ENCODE peak calls at places on chromosomes 2 and 18, in six cellular contexts. One of them, this sample, is unnamed.

GRCh38 chr2:178513876-178514275 is 33.6 kb downstream of the PLEKHA3 start:
- DNase-seq in activated CD8-positive, alpha-beta T cell treated with anti-CD3 and anti-CD28 coated beads for 36 hours: no peak
- DNase-seq in tibial nerve: no peak
- DNase-seq in OCI-LY7: no peak
- DNase-seq in coronary artery: no peak
- DNase-seq in GM20000: no peak
- DNase-seq in this sample: no peak

GRCh38 chr2:237625777-237626176 is 1.6 kb upstream of the LRRFIP1 start:
- DNase-seq in OCI-LY7: peak; percentile 23
- DNase-seq in GM20000: no peak
- DNase-seq in tibial nerve: no peak
- DNase-seq in activated CD8-positive, alpha-beta T cell treated with anti-CD3 and anti-CD28 coated beads for 36 hours: no peak
- DNase-seq in coronary artery: no peak
- DNase-seq in this sample: no peak

GRCh38 chr2:136129601-136130000 is 11.7 kb upstream of the CXCR4 start:
- DNase-seq in GM20000: no peak
- DNase-seq in activated CD8-positive, alpha-beta T cell treated with anti-CD3 and anti-CD28 coated beads for 36 hours: peak; percentile 54
- DNase-seq in coronary artery: no peak
- DNase-seq in OCI-LY7: peak; percentile 80
- DNase-seq in tibial nerve: no peak
- DNase-seq in this sample: no peak

GRCh38 chr2:65377556-65378307 is 54.7 kb downstream of the SPRED2 start:
- DNase-seq in tibial nerve: no peak
- DNase-seq in GM20000: no peak
- DNase-seq in coronary artery: no peak
- DNase-seq in OCI-LY7: no peak
- DNase-seq in activated CD8-positive, alpha-beta T cell treated with anti-CD3 and anti-CD28 coated beads for 36 hours: peak; percentile 41
- DNase-seq in this sample: peak; percentile 46

GRCh38 chr2:163682695-163683094 is 53.1 kb downstream of the FIGN start:
- DNase-seq in activated CD8-positive, alpha-beta T cell treated with anti-CD3 and anti-CD28 coated beads for 36 hours: no peak
- DNase-seq in OCI-LY7: no peak
- DNase-seq in GM20000: no peak
- DNase-seq in coronary artery: no peak
- DNase-seq in tibial nerve: no peak
- DNase-seq in this sample: no peak

GRCh38 chr2:99850076-99850710 is 292.2 kb downstream of the AFF3 start:
- DNase-seq in tibial nerve: no peak
- DNase-seq in OCI-LY7: no peak
- DNase-seq in activated CD8-positive, alpha-beta T cell treated with anti-CD3 and anti-CD28 coated beads for 36 hours: no peak
- DNase-seq in GM20000: no peak
- DNase-seq in coronary artery: no peak
- DNase-seq in this sample: peak; percentile 80

GRCh38 chr2:154600931-154601494 is 97.5 kb upstream of the KCNJ3 start:
- DNase-seq in GM20000: no peak
- DNase-seq in coronary artery: no peak
- DNase-seq in activated CD8-positive, alpha-beta T cell treated with anti-CD3 and anti-CD28 coated beads for 36 hours: no peak
- DNase-seq in OCI-LY7: no peak
- DNase-seq in tibial nerve: no peak
- DNase-seq in this sample: peak; percentile 9

GRCh38 chr2:152497481-152498052 is 162.6 kb downstream of the FMNL2 start:
- DNase-seq in coronary artery: no peak
- DNase-seq in tibial nerve: no peak
- DNase-seq in GM20000: peak; percentile 31
- DNase-seq in OCI-LY7: no peak
- DNase-seq in activated CD8-positive, alpha-beta T cell treated with anti-CD3 and anti-CD28 coated beads for 36 hours: no peak
- DNase-seq in this sample: peak; percentile 86

GRCh38 chr2:227462463-227462951 is 9.4 kb upstream of the AGFG1 start:
- DNase-seq in activated CD8-positive, alpha-beta T cell treated with anti-CD3 and anti-CD28 coated beads for 36 hours: peak; percentile 71
- DNase-seq in GM20000: peak; percentile 64
- DNase-seq in tibial nerve: no peak
- DNase-seq in OCI-LY7: no peak
- DNase-seq in coronary artery: no peak
- DNase-seq in this sample: no peak

GRCh38 chr2:33666879-33667278 is 67.8 kb upstream of the FAM98A start:
- DNase-seq in coronary artery: no peak
- DNase-seq in GM20000: no peak
- DNase-seq in activated CD8-positive, alpha-beta T cell treated with anti-CD3 and anti-CD28 coated beads for 36 hours: no peak
- DNase-seq in OCI-LY7: no peak
- DNase-seq in tibial nerve: no peak
- DNase-seq in this sample: no peak
- TF ChIP-seq CTCF in coronary artery: no peak
- TF ChIP-seq CTCF in GM20000: no peak
- TF ChIP-seq CTCF in activated CD8-positive, alpha-beta T cell treated with anti-CD3 and anti-CD28 coated beads for 36 hours: no peak
- TF ChIP-seq CTCF in OCI-LY7: no peak
- TF ChIP-seq CTCF in tibial nerve: no peak
- TF ChIP-seq CTCF in this sample: peak; percentile 40

GRCh38 chr2:181891258-181891965 is at the start of gene ITPRID2:
- DNase-seq in coronary artery: no peak
- DNase-seq in OCI-LY7: peak; percentile 84
- DNase-seq in activated CD8-positive, alpha-beta T cell treated with anti-CD3 and anti-CD28 coated beads for 36 hours: peak; percentile 73
- DNase-seq in GM20000: peak; percentile 98
- DNase-seq in tibial nerve: peak; percentile 69
- DNase-seq in this sample: no peak
- TF ChIP-seq CTCF in coronary artery: no peak
- TF ChIP-seq CTCF in OCI-LY7: no peak
- TF ChIP-seq CTCF in activated CD8-positive, alpha-beta T cell treated with anti-CD3 and anti-CD28 coated beads for 36 hours: no peak
- TF ChIP-seq CTCF in GM20000: no peak
- TF ChIP-seq CTCF in tibial nerve: peak; percentile 70
- TF ChIP-seq CTCF in this sample: no peak

GRCh38 chr18:74598350-74599001 is 806 bp downstream of the ZNF407 start:
- DNase-seq in activated CD8-positive, alpha-beta T cell treated with anti-CD3 and anti-CD28 coated beads for 36 hours: peak; percentile 90
- DNase-seq in GM20000: peak; percentile 65
- DNase-seq in coronary artery: no peak
- DNase-seq in OCI-LY7: peak; percentile 70
- DNase-seq in tibial nerve: peak; percentile 10
- DNase-seq in this sample: no peak
- TF ChIP-seq CTCF in activated CD8-positive, alpha-beta T cell treated with anti-CD3 and anti-CD28 coated beads for 36 hours: peak; percentile 26
- TF ChIP-seq CTCF in GM20000: no peak
- TF ChIP-seq CTCF in coronary artery: no peak
- TF ChIP-seq CTCF in OCI-LY7: no peak
- TF ChIP-seq CTCF in tibial nerve: no peak
- TF ChIP-seq CTCF in this sample: peak; percentile 19

GRCh38 chr2:70870790-70871189 is 35.2 kb upstream of the CD207 start:
- DNase-seq in GM20000: no peak
- DNase-seq in OCI-LY7: no peak
- DNase-seq in coronary artery: no peak
- DNase-seq in tibial nerve: no peak
- DNase-seq in activated CD8-positive, alpha-beta T cell treated with anti-CD3 and anti-CD28 coated beads for 36 hours: no peak
- DNase-seq in this sample: no peak
- TF ChIP-seq CTCF in GM20000: no peak
- TF ChIP-seq CTCF in OCI-LY7: no peak
- TF ChIP-seq CTCF in coronary artery: no peak
- TF ChIP-seq CTCF in tibial nerve: no peak
- TF ChIP-seq CTCF in activated CD8-positive, alpha-beta T cell treated with anti-CD3 and anti-CD28 coated beads for 36 hours: no peak
- TF ChIP-seq CTCF in this sample: no peak

GRCh38 chr2:46610014-46610413 is 130.6 kb downstream of the TMEM247 start:
- DNase-seq in OCI-LY7: no peak
- DNase-seq in GM20000: no peak
- DNase-seq in tibial nerve: no peak
- DNase-seq in activated CD8-positive, alpha-beta T cell treated with anti-CD3 and anti-CD28 coated beads for 36 hours: no peak
- DNase-seq in coronary artery: no peak
- DNase-seq in this sample: no peak

GRCh38 chr2:46612675-46613074 is 133.3 kb downstream of the TMEM247 start:
- DNase-seq in activated CD8-positive, alpha-beta T cell treated with anti-CD3 and anti-CD28 coated beads for 36 hours: no peak
- DNase-seq in OCI-LY7: no peak
- DNase-seq in tibial nerve: no peak
- DNase-seq in GM20000: no peak
- DNase-seq in coronary artery: no peak
- DNase-seq in this sample: no peak

GRCh38 chr2:46621499-46621898 is 142.1 kb downstream of the TMEM247 start:
- DNase-seq in tibial nerve: no peak
- DNase-seq in GM20000: no peak
- DNase-seq in OCI-LY7: no peak
- DNase-seq in coronary artery: no peak
- DNase-seq in activated CD8-positive, alpha-beta T cell treated with anti-CD3 and anti-CD28 coated beads for 36 hours: no peak
- DNase-seq in this sample: no peak

GRCh38 chr2:46615555-46616487 is 136.5 kb downstream of the TMEM247 start:
- DNase-seq in GM20000: peak; percentile 8
- DNase-seq in tibial nerve: no peak
- DNase-seq in coronary artery: no peak
- DNase-seq in OCI-LY7: peak; percentile 50
- DNase-seq in activated CD8-positive, alpha-beta T cell treated with anti-CD3 and anti-CD28 coated beads for 36 hours: peak; percentile 19
- DNase-seq in this sample: no peak
- TF ChIP-seq CTCF in GM20000: no peak
- TF ChIP-seq CTCF in tibial nerve: no peak
- TF ChIP-seq CTCF in coronary artery: no peak
- TF ChIP-seq CTCF in OCI-LY7: peak; percentile 82
- TF ChIP-seq CTCF in activated CD8-positive, alpha-beta T cell treated with anti-CD3 and anti-CD28 coated beads for 36 hours: peak; percentile 12
- TF ChIP-seq CTCF in this sample: peak; percentile 27

GRCh38 chr18:68676913-68677312 is 38.0 kb downstream of the TMX3 start:
- DNase-seq in OCI-LY7: no peak
- DNase-seq in coronary artery: no peak
- DNase-seq in activated CD8-positive, alpha-beta T cell treated with anti-CD3 and anti-CD28 coated beads for 36 hours: no peak
- DNase-seq in tibial nerve: no peak
- DNase-seq in GM20000: no peak
- DNase-seq in this sample: no peak
- TF ChIP-seq CTCF in OCI-LY7: no peak
- TF ChIP-seq CTCF in coronary artery: no peak
- TF ChIP-seq CTCF in activated CD8-positive, alpha-beta T cell treated with anti-CD3 and anti-CD28 coated beads for 36 hours: no peak
- TF ChIP-seq CTCF in tibial nerve: no peak
- TF ChIP-seq CTCF in GM20000: peak; percentile 41
- TF ChIP-seq CTCF in this sample: no peak

GRCh38 chr2:42663106-42663755 is 94.8 kb downstream of the MTA3 start:
- DNase-seq in activated CD8-positive, alpha-beta T cell treated with anti-CD3 and anti-CD28 coated beads for 36 hours: peak; percentile 71
- DNase-seq in GM20000: peak; percentile 75
- DNase-seq in coronary artery: peak; percentile 76
- DNase-seq in tibial nerve: peak; percentile 38
- DNase-seq in OCI-LY7: peak; percentile 83
- DNase-seq in this sample: peak; percentile 29

GRCh38 chr2:42663828-42664227 is 95.4 kb downstream of the MTA3 start:
- DNase-seq in activated CD8-positive, alpha-beta T cell treated with anti-CD3 and anti-CD28 coated beads for 36 hours: no peak
- DNase-seq in OCI-LY7: peak; percentile 13
- DNase-seq in tibial nerve: no peak
- DNase-seq in GM20000: no peak
- DNase-seq in coronary artery: no peak
- DNase-seq in this sample: no peak

GRCh38 chr2:42653908-42654445 is 85.5 kb downstream of the MTA3 start:
- DNase-seq in activated CD8-positive, alpha-beta T cell treated with anti-CD3 and anti-CD28 coated beads for 36 hours: no peak
- DNase-seq in GM20000: no peak
- DNase-seq in coronary artery: no peak
- DNase-seq in tibial nerve: no peak
- DNase-seq in OCI-LY7: no peak
- DNase-seq in this sample: no peak

GRCh38 chr2:42659601-42660000 is 91.2 kb downstream of the MTA3 start:
- DNase-seq in coronary artery: no peak
- DNase-seq in OCI-LY7: no peak
- DNase-seq in activated CD8-positive, alpha-beta T cell treated with anti-CD3 and anti-CD28 coated beads for 36 hours: no peak
- DNase-seq in GM20000: no peak
- DNase-seq in tibial nerve: peak; percentile 11
- DNase-seq in this sample: no peak
- TF ChIP-seq CTCF in coronary artery: no peak
- TF ChIP-seq CTCF in OCI-LY7: no peak
- TF ChIP-seq CTCF in activated CD8-positive, alpha-beta T cell treated with anti-CD3 and anti-CD28 coated beads for 36 hours: no peak
- TF ChIP-seq CTCF in GM20000: no peak
- TF ChIP-seq CTCF in tibial nerve: no peak
- TF ChIP-seq CTCF in this sample: no peak

GRCh38 chr2:165202230-165202629 is 1.6 kb downstream of the SCN3A start:
- DNase-seq in GM20000: no peak
- DNase-seq in tibial nerve: no peak
- DNase-seq in activated CD8-positive, alpha-beta T cell treated with anti-CD3 and anti-CD28 coated beads for 36 hours: no peak
- DNase-seq in coronary artery: no peak
- DNase-seq in OCI-LY7: no peak
- DNase-seq in this sample: peak; percentile 60

GRCh38 chr2:165203689-165204559 is at the start of gene SCN3A:
- DNase-seq in OCI-LY7: peak; percentile 77
- DNase-seq in coronary artery: no peak
- DNase-seq in GM20000: peak; percentile 14
- DNase-seq in tibial nerve: no peak
- DNase-seq in activated CD8-positive, alpha-beta T cell treated with anti-CD3 and anti-CD28 coated beads for 36 hours: peak; percentile 19
- DNase-seq in this sample: no peak

GRCh38 chr2:165214093-165214492 is 10.2 kb upstream of the SCN3A start:
- DNase-seq in GM20000: no peak
- DNase-seq in tibial nerve: no peak
- DNase-seq in activated CD8-positive, alpha-beta T cell treated with anti-CD3 and anti-CD28 coated beads for 36 hours: no peak
- DNase-seq in OCI-LY7: no peak
- DNase-seq in coronary artery: no peak
- DNase-seq in this sample: no peak

GRCh38 chr2:165205865-165206264 is 2.0 kb upstream of the SCN3A start:
- DNase-seq in tibial nerve: no peak
- DNase-seq in activated CD8-positive, alpha-beta T cell treated with anti-CD3 and anti-CD28 coated beads for 36 hours: no peak
- DNase-seq in GM20000: no peak
- DNase-seq in coronary artery: no peak
- DNase-seq in OCI-LY7: no peak
- DNase-seq in this sample: no peak

GRCh38 chr2:165208094-165208493 is 4.2 kb upstream of the SCN3A start:
- DNase-seq in activated CD8-positive, alpha-beta T cell treated with anti-CD3 and anti-CD28 coated beads for 36 hours: no peak
- DNase-seq in OCI-LY7: no peak
- DNase-seq in tibial nerve: no peak
- DNase-seq in GM20000: no peak
- DNase-seq in coronary artery: no peak
- DNase-seq in this sample: no peak
- TF ChIP-seq CTCF in activated CD8-positive, alpha-beta T cell treated with anti-CD3 and anti-CD28 coated beads for 36 hours: no peak
- TF ChIP-seq CTCF in OCI-LY7: no peak
- TF ChIP-seq CTCF in tibial nerve: no peak
- TF ChIP-seq CTCF in GM20000: no peak
- TF ChIP-seq CTCF in coronary artery: no peak
- TF ChIP-seq CTCF in this sample: no peak